ENCODE peak calls at places on chromosome 22, in four cellular contexts. D is H1, S is GM12878, P is HepG2. X is an unnamed sample.

GRCh38 chr22:47401976-47402770 is 639.7 kb downstream of the TBC1D22A start:
- DNase-seq in D (no peak), S (no peak), P (no peak), X (no peak)

GRCh38 chr22:45073064-45073463 is 63.3 kb upstream of the PHF21B start:
- DNase-seq in D (no peak), S (no peak), P (no peak), X (no peak)

GRCh38 chr22:27784099-27784446 is 17.5 kb downstream of the MN1 start:
- DNase-seq in D (no peak), S (no peak), P (no peak), X (no peak)

GRCh38 chr22:33389927-33390326 is 331.7 kb upstream of the SYN3 start:
- DNase-seq in D (no peak), S (no peak), P (no peak), X (no peak)

GRCh38 chr22:36505998-36506635 is 723 bp downstream of the FOXRED2 start:
- DNase-seq in D (no peak), S (no peak), P (no peak), X (no peak)

GRCh38 chr22:44438481-44439131 is 59.4 kb downstream of the RTL6 start:
- DNase-seq in D (no peak), S (no peak), P (no peak), X (no peak)

GRCh38 chr22:39946571-39947407 is 13.4 kb upstream of the TMA7B start:
- DNase-seq in D (no peak), S (no peak), P (no peak), X (no peak)

GRCh38 chr22:35488513-35488912 is 52.1 kb upstream of the RASD2 start:
- DNase-seq in D (no peak), S (no peak), P (no peak), X (no peak)

GRCh38 chr22:46010951-46011626 is 34.1 kb upstream of the WNT7B start:
- DNase-seq in D (no peak), S (no peak), P (peak; percentile 74), X (no peak)

GRCh38 chr22:26586556-26587325 is 3.2 kb downstream of the TPST2 start:
- DNase-seq in D (no peak), S (no peak), P (no peak), X (no peak)

GRCh38 chr22:33302549-33302948 is 244.4 kb upstream of the SYN3 start:
- DNase-seq in D (no peak), S (no peak), P (no peak), X (no peak)

GRCh38 chr22:36510966-36511881 is 4.4 kb upstream of the FOXRED2 start:
- DNase-seq in D (peak; percentile 68), S (no peak), P (peak; percentile 54), X (no peak)

GRCh38 chr22:27207907-27208306 is 550.5 kb downstream of the MIAT start:
- DNase-seq in D (no peak), S (no peak), P (no peak), X (no peak)

DNA sequence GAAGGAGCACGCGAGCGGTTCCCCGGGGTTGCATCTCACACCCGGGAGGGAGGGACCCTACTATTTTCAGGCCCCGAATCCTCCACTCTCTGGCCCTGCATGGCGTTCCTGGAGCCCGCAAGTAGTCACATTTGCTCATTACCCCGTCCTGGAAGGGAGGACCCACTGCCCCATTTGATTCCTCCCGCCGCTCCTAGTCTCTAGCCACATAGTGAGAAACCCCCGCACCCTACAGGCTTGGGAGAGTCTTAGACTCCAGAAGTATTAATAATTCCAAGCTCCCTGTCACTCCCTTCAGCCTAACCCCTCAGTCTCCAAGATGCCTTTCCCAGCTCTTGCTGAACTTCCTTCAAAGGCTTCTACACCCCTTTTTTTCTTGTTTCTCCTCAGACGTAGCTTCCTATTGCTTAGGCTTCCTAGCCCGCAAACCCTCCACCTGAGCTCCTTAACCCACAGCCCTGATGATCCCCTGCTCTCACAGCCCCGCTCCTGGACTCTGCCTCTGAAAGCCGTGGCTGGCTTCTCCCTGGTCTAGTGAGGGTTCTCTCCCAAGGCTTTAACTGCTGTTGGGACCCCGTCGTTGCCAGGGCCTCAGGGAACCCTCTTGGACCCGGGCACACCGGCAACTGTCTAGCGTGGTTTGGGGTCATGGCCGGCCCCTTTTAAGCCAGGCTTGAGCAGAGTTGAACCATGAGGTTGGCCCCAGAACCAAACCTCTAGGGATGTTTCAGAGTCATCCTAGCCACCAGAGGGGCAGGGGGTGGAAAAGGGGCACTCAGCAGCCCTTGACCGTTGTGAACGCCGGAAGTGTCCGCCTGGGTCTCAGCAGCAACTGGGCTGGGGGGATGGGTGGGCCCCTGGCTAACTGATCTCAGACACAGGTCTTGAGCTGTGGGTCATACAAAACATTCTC is 862 bp downstream of the GGA1 start:
- DNase-seq in D (no peak), S (no peak), P (no peak), X (no peak)
- TF ChIP-seq SUZ12 in D (no peak), S (no peak), P (no peak), X (no peak)

DNA sequence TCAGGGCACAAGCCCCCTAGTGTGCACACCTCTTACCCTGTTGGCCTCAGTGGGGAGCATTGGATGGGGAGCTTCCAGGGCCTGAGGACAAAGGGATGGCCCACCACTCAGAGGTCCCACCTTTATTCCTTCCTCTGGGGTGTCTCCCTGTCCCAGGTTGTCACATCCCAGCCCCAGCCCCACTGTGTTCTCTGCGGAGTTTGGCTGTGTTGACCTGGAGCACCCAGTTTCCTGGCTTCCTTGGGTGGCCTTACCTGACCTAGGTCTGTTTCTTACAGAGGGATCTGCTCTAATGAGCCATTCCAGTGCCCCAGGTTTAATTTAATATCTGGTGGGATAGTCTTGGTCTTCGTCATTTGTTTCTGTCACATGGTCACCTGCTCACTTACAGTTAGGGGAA is 38.8 kb upstream of the HORMAD2 start:
- DNase-seq in D (no peak), S (no peak), P (no peak), X (no peak)
- TF ChIP-seq ZNF274 in D (no peak), S (no peak), P (no peak), X (no peak)

DNA sequence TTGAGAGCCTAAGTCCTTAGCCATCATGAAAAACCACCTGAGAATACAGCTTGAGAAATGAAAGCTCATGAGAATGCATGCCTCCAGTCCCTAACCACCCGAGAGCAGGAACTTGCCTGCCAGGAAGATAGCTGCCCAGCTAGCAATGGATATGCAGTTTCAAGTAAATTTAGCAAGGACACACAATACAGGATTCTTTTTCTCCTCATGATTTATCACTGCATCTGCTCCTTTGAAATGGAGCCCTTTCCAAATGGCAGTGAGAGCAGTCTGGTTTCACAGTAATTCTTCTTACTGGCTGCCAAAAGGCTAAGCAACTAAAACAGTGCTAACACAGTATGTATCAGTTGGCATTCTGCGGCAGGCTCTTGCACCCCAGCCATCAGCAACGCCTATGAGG is 109.9 kb downstream of the MICAL3 start:
- DNase-seq in D (no peak), S (no peak), P (no peak), X (no peak)
- H3K4me1 ChIP-seq in D (peaks cover 9% of the 10 kb centered on the region), S (peaks cover 21% of the 10 kb centered on the region), P (peaks cover 33% of the 10 kb centered on the region), X (peaks cover 6% of the 10 kb centered on the region)

DNA sequence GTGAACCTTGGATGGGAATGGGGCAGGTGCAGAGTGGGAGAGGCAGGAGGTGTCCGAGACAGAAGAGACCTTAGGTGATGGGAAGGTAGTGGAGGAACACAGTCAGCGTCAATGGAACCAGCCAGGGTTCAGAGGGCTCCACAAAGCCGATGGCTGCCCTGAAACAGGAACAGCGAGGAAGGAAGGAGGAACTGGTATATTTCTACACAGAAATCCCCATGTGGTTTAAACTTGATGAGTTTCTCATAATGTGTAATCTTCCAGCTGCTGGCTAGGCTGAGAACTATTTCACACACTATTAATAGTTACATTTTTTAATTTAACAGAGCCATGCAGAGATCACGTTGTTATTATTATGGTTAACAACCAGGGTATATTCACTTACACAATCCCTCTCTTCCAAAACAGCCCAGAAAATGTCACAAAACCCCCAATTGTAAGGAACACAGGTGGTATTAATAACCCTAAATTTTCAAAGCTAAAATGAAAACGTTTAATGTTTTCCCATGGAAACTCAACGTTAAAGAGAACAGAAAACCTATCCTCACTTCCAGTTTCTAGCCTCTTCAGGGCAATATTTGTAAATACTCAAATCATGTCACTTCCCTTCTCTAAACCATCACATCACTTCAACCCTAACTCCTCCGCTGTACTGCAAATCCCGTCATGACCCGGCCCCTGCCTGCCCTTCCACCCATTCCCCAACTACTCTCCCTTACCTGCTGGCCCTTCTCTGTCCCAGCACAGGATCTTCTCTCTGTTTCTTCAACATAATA is 74.5 kb upstream of the ARFGAP3 start:
- DNase-seq in D (no peak), S (peak; percentile 79), P (no peak), X (no peak)
- TF ChIP-seq SUZ12 in D (no peak), S (no peak), P (no peak), X (no peak)

DNA sequence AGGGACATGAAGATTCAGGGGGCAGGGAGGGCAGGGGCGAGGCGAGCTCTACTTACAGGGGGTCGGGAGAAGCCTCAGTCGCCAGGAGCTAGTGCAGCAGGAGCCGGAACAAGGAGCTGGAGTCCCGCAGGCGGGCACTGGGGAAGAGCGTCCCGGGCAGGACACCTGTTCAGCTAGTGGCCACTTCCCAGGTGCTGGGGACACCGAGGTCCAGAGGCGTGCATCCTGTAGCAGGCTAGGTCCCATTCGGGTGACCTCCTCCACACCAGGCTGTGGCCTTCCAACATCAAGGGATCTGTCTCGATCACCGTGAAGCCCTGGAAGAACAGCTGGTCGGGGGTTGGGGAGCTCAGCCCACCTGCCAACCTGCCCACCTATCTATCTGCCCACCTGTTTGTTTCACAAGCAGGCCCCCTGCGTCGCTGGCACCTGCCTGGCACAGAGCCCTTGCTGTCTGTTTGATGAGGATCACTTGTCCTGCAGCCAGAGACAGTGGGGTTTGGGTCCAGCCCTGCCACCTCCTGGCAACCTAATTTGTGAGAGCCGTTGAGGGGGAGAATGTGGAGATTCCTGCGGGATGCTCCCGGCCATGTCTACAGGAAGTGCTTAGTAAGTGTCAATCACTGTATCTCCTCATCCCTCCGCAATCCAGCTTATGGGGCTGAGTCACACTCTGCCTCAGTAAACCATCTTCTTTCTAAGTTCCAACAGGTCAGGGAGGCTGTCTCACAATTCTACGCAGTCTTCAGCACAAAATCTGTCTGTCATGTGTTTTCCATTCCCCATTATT is 940.9 kb downstream of the BRD1 start:
- DNase-seq in D (no peak), S (no peak), P (no peak), X (no peak)
- TF ChIP-seq ZNF274 in D (no peak), S (no peak), P (no peak), X (no peak)

X was measured in NT2/D1.